ENCODE peak calls at places on chromosomes 11 and 22, in ten cellular contexts. L is spleen, J is sigmoid colon, F is HCT116, M is H1, K is GM23338, R is SK-N-SH, Q is GM12878, D is HepG2, T is stomach. E is an unnamed sample.

GRCh38 chr11:131659931-131660330 is 289.5 kb downstream of the NTM start:
- DNase-seq in T (no peak), Q (no peak), D (no peak), R (no peak), L (no peak), M (no peak), J (peak), F (no peak), K (no peak), E (no peak)

GRCh38 chr11:122690801-122691649 is 35.5 kb downstream of the UBASH3B start:
- DNase-seq in T (no peak), K (peak), F (no peak), R (no peak), D (no peak), J (no peak), M (no peak), L (no peak), Q (no peak), E (no peak)

GRCh38 chr11:107682182-107682971 is 29.5 kb downstream of the SLN start:
- DNase-seq in K (no peak), T (no peak), L (no peak), M (no peak), J (no peak), R (no peak), F (no peak), Q (no peak), D (no peak), E (no peak)

GRCh38 chr11:94751806-94752205 is 16.4 kb upstream of the AMOTL1 start:
- DNase-seq in L (no peak), T (no peak), F (no peak), R (no peak), J (no peak), Q (no peak), M (no peak), D (no peak), K (no peak), E (no peak)

GRCh38 chr22:32534252-32535215 is 59.9 kb downstream of the FBXO7 start:
- DNase-seq in Q (no peak), K (no peak), R (no peak), L (no peak), D (peak), J (peak), F (no peak), M (no peak), T (peak), E (no peak)

GRCh38 chr22:38077096-38077495 is 6.9 kb downstream of the SLC16A8 start:
- DNase-seq in J (no peak), F (no peak), R (no peak), K (no peak), T (no peak), L (no peak), D (no peak), M (no peak), Q (no peak), E (no peak)

GRCh38 chr11:2887526-2888195 is 2.1 kb upstream of the CDKN1C start:
- DNase-seq in T (no peak), K (no peak), R (no peak), J (no peak), D (no peak), F (no peak), Q (no peak), M (no peak), L (peak), E (peak)

GRCh38 chr11:19955660-19956059 is 204.6 kb downstream of the DBX1 start:
- DNase-seq in T (no peak), Q (no peak), D (no peak), J (no peak), K (no peak), R (peak), M (no peak), F (no peak), L (no peak), E (no peak)

GRCh38 chr22:30340911-30341685 is 14.4 kb upstream of the TBC1D10A start:
- DNase-seq in J (peak), F (no peak), T (no peak), D (no peak), K (no peak), Q (no peak), M (no peak), L (peak), R (no peak), E (no peak)

GRCh38 chr11:46134540-46134939 is 13.3 kb upstream of the PHF21A start:
- DNase-seq in L (no peak), J (no peak), K (peak), D (no peak), M (no peak), R (no peak), T (no peak), F (no peak), Q (no peak), E (no peak)

GRCh38 chr11:57779275-57779674 is 17.7 kb downstream of the CTNND1 start:
- DNase-seq in R (no peak), K (peak), L (no peak), J (no peak), Q (no peak), T (peak), D (peak), F (no peak), M (no peak), E (no peak)

GRCh38 chr11:93049740-93050139 is 80.3 kb downstream of the MTNR1B start:
- DNase-seq in F (no peak), R (no peak), Q (no peak), J (no peak), K (no peak), D (no peak), M (no peak), T (no peak), L (no peak), E (no peak)

GRCh38 chr11:36564376-36565032 is 3.3 kb upstream of the RAG1 start:
- DNase-seq in L (no peak), R (peak), Q (peak), D (peak), M (no peak), T (peak), F (peak), J (no peak), K (peak), E (peak)

GRCh38 chr11:75475767-75476650 is 43.0 kb upstream of the KLHL35 start:
- DNase-seq in K (no peak), R (no peak), L (peak), T (peak), F (no peak), D (no peak), M (no peak), J (no peak), Q (no peak), E (no peak)

GRCh38 chr11:118353084-118353710 is 6.2 kb upstream of the UBE4A start:
- DNase-seq in D (no peak), F (no peak), Q (no peak), L (no peak), R (peak), K (peak), J (no peak), M (no peak), T (no peak), E (no peak)

GRCh38 chr11:115695677-115696451 is 191.6 kb upstream of the CADM1 start:
- DNase-seq in M (no peak), T (no peak), Q (no peak), F (no peak), R (no peak), K (no peak), D (no peak), L (no peak), J (peak), E (no peak)

GRCh38 chr11:12042215-12042676 is 33.8 kb upstream of the DKK3 start:
- DNase-seq in Q (no peak), F (peak), T (no peak), D (peak), M (no peak), K (peak), R (no peak), L (no peak), J (no peak), E (peak)

GRCh38 chr11:12045914-12046635 is 37.6 kb upstream of the DKK3 start:
- DNase-seq in K (no peak), D (no peak), F (no peak), L (no peak), T (no peak), Q (no peak), M (no peak), R (no peak), J (no peak), E (no peak)

GRCh38 chr11:12043221-12043620 is 34.8 kb upstream of the DKK3 start:
- DNase-seq in J (no peak), R (no peak), L (no peak), M (no peak), D (no peak), K (no peak), Q (no peak), T (no peak), F (no peak), E (no peak)

GRCh38 chr11:12044799-12045198 is 36.4 kb upstream of the DKK3 start:
- DNase-seq in J (no peak), R (no peak), L (no peak), T (no peak), Q (no peak), F (no peak), K (no peak), D (no peak), M (no peak), E (no peak)

GRCh38 chr11:12043959-12044772 is 35.7 kb upstream of the DKK3 start:
- DNase-seq in L (no peak), J (peak), T (peak), F (peak), Q (no peak), M (peak), K (peak), R (peak), D (peak), E (no peak)
- TF ChIP-seq POLR2AphosphoS5 in L (no peak), J (no peak), T (peak), F (peak), Q (no peak), M (no peak), K (no peak), R (peak), D (no peak), E (no peak)

DNA sequence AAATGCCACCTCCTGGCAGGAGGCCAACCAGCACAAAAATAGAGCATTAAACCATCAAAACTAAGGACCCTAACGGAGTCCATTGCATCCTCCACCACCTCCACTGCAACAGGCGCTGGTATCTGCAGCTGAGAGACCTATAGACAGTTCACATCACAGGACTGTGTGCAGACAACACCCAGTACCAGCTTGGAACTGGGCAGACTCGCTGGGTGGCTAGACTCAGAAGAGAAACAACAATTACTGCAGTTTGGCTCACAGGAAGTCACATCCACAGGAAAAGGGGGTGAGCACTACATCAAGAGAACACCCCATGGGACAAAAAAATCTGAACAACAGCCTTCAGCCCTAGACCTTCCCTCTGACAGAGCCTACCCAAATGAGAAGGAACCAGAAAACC is 11.6 kb upstream of the TMEM45B start:
- DNase-seq in D (no peak), L (no peak), Q (no peak), K (no peak), J (no peak), F (no peak), M (no peak), T (no peak), R (no peak), E (no peak)
- H3K27ac ChIP-seq in D (no peak), L (no peak), Q (no peak), K (no peak), J (no peak), F (no peak), M (no peak), T (no peak), R (no peak), E (no peak)

DNA sequence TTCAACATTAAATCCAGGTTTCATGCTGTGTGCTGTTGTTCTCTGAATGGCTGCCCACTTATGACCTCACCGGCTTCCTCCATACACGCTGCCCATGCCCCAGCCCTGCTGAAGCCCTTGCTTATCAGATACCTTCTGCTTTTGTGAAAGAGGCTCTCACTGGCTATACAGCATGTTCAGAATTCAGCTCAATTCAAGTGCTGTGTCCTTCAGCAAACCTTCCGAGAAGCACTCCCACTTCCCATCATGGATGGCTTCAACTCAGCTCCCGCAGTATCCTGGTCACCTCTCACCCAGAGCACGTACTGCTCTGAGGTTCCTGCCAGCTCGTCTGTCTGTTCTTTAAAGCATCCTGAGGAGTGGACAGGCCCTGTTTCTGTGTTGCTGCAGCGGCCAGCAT is 49.2 kb downstream of the PPFIA1 start:
- DNase-seq in Q (no peak), T (no peak), R (no peak), D (no peak), J (no peak), L (no peak), F (no peak), K (no peak), M (no peak), E (no peak)
- TF ChIP-seq POLR2AphosphoS5 in Q (no peak), T (no peak), R (no peak), D (no peak), J (no peak), L (peak), F (no peak), K (no peak), M (no peak), E (no peak)

GRCh38 chr11:62505784-62506145 is 40.8 kb downstream of the AHNAK start:
- DNase-seq in J (no peak), T (no peak), L (no peak), D (no peak), Q (no peak), F (no peak), M (no peak), R (no peak), K (no peak), E (no peak)

GRCh38 chr11:62507023-62507422 is 39.6 kb downstream of the AHNAK start:
- DNase-seq in M (no peak), J (no peak), D (no peak), F (no peak), K (no peak), T (no peak), Q (no peak), L (no peak), R (no peak), E (no peak)

GRCh38 chr11:62504158-62504973 is 42.2 kb downstream of the AHNAK start:
- DNase-seq in R (no peak), F (no peak), T (no peak), L (no peak), D (no peak), M (no peak), J (no peak), Q (no peak), K (peak), E (no peak)

GRCh38 chr11:62506413-62506940 is 40.1 kb downstream of the AHNAK start:
- DNase-seq in T (no peak), F (no peak), Q (no peak), J (no peak), L (no peak), D (no peak), R (no peak), K (no peak), M (no peak), E (no peak)

GRCh38 chr11:62505112-62505783 is 41.4 kb downstream of the AHNAK start:
- DNase-seq in T (no peak), Q (no peak), J (peak), L (no peak), R (no peak), M (no peak), F (no peak), D (no peak), K (peak), E (no peak)
- H3K27ac ChIP-seq in T (peak), Q (no peak), J (peak), L (no peak), R (no peak), M (no peak), F (no peak), D (no peak), K (no peak), E (no peak)

DNA sequence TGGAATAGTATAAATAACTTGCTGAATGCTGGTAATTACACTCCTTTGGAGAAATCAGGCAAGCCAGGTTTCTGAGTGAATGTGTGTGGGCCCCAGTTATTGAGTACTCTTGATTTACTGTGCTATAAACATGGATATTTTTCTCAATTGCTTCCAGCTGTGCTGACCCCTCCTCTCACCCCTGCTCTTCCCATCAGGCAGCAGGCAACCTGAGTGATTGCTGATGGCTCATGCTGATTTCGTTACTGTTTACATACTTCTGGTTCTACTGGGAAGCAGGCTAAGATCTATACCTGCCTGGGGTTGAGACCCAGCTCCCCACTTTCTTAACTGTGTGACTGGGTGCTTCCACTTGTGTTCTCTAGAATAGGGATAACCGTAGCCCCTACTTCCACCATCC is 68.5 kb downstream of the DHCR7 start:
- DNase-seq in R (no peak), J (no peak), K (no peak), D (no peak), Q (no peak), F (no peak), M (no peak), L (no peak), T (no peak), E (no peak)
- TF ChIP-seq POLR2AphosphoS5 in R (no peak), J (no peak), K (no peak), D (no peak), Q (no peak), F (no peak), M (no peak), L (no peak), T (no peak), E (no peak)